ENCODE peak calls at places on chromosomes 3 and 15, in six cellular contexts. K is HS-5; R is SK-N-DZ; Q is suprapubic skin; A is sigmoid colon; Z is activated naive CD4-positive, alpha-beta T cell. Y is an unnamed sample.

GRCh38 chr15:59371458-59372351 is 966 bp downstream of the MYO1E start:
- DNase-seq in R (no peak), Z (no peak), K (no peak), A (peak), Q (no peak), Y (no peak)

GRCh38 chr3:32493437-32494414 is 8.9 kb downstream of the CMTM6 start:
- DNase-seq in A (no peak), Z (no peak), Q (no peak), K (no peak), R (no peak), Y (peak)

GRCh38 chr3:14414841-14415464 is 12.5 kb downstream of the SLC6A6 start:
- DNase-seq in A (no peak), K (no peak), Z (no peak), Q (no peak), R (no peak), Y (no peak)

GRCh38 chr15:42734076-42734672 is 2.8 kb downstream of the CDAN1 start:
- DNase-seq in Q (no peak), R (no peak), A (no peak), Z (no peak), K (no peak), Y (no peak)

GRCh38 chr3:56593455-56594158 is 36.6 kb downstream of the CCDC66 start:
- DNase-seq in Z (peak), Q (no peak), A (no peak), R (no peak), K (no peak), Y (no peak)

GRCh38 chr3:43733459-43734384 is 43.0 kb downstream of the ABHD5 start:
- DNase-seq in A (no peak), R (no peak), K (peak), Z (no peak), Q (no peak), Y (no peak)

GRCh38 chr15:37550360-37551024 is 383.9 kb upstream of the TMCO5A start:
- DNase-seq in Q (no peak), K (no peak), R (peak), A (no peak), Z (no peak), Y (no peak)

GRCh38 chr3:87350367-87351199 is 74.2 kb upstream of the POU1F1 start:
- DNase-seq in K (peak), A (no peak), Z (no peak), Q (no peak), R (peak), Y (peak)

GRCh38 chr3:5029715-5030114 is 50.5 kb downstream of the BHLHE40 start:
- DNase-seq in Z (no peak), R (no peak), K (no peak), Q (no peak), A (no peak), Y (no peak)

GRCh38 chr15:52503788-52504496 is 24.7 kb downstream of the MYO5A start:
- DNase-seq in R (no peak), A (no peak), K (no peak), Q (no peak), Z (no peak), Y (peak)

GRCh38 chr3:4821975-4822374 is 157.3 kb upstream of the BHLHE40 start:
- DNase-seq in A (no peak), Z (peak), Q (no peak), R (no peak), K (no peak), Y (no peak)

GRCh38 chr3:36701903-36702374 is 62.4 kb downstream of the DCLK3 start:
- DNase-seq in A (no peak), K (peak), Z (no peak), Q (no peak), R (no peak), Y (no peak)

GRCh38 chr3:40317061-40317676 is 7.7 kb downstream of the EIF1B start:
- DNase-seq in A (no peak), Q (no peak), Z (no peak), R (peak), K (no peak), Y (peak)

GRCh38 chr3:14127516-14128161 is 2.8 kb downstream of the TMEM43 start:
- DNase-seq in K (no peak), Z (no peak), R (no peak), A (no peak), Q (peak), Y (no peak)

GRCh38 chr15:40437754-40438687 is 2.7 kb upstream of the BAHD1 start:
- DNase-seq in A (no peak), Z (no peak), Q (no peak), K (no peak), R (no peak), Y (no peak)

GRCh38 chr3:45319231-45320085 is 68.9 kb upstream of the LARS2 start:
- DNase-seq in Z (no peak), K (no peak), R (no peak), A (no peak), Q (peak), Y (no peak)

GRCh38 chr3:127137113-127137512 is 55.8 kb upstream of the PRR23E start:
- DNase-seq in Q (no peak), Z (no peak), A (no peak), K (no peak), R (peak), Y (no peak)

GRCh38 chr3:58148049-58148448 is 62.7 kb downstream of the DNASE1L3 start:
- DNase-seq in R (no peak), K (no peak), Q (no peak), Z (no peak), A (no peak), Y (no peak)

GRCh38 chr3:182492536-182492935 is 300.8 kb upstream of the ATP11B start:
- DNase-seq in K (no peak), Z (no peak), A (no peak), R (no peak), Q (no peak), Y (no peak)

GRCh38 chr15:36810656-36811449 is 231.4 kb downstream of the CDIN1 start:
- DNase-seq in K (no peak), Z (no peak), A (no peak), R (peak), Q (no peak), Y (no peak)

GRCh38 chr3:149466192-149466591 is 8.3 kb upstream of the TM4SF4 start:
- DNase-seq in Q (no peak), K (peak), Z (no peak), R (no peak), A (no peak), Y (peak)